ENCODE peak calls at places on chromosomes 2 and 18, in seven cellular contexts. S is psoas muscle, W is heart left ventricle, M is uterus, K is transverse colon, P is thoracic aorta, E is DND-41. R is an unnamed sample. For H3K36me3, the result is how much of the 10 kb centered on the place peaks cover.

GRCh38 chr18:13379062-13379800 is 160.7 kb downstream of the LDLRAD4 start:
- DNase-seq in E (no peak), P (no peak), S (no peak), W (no peak), M (no peak), K (no peak), R (no peak)

GRCh38 chr2:150610670-150611279 is 123.3 kb upstream of the RND3 start:
- DNase-seq in S (no peak), E (peak), W (no peak), K (peak), P (no peak), M (no peak), R (no peak)

GRCh38 chr2:36178384-36178783 is 177.2 kb upstream of the CRIM1 start:
- DNase-seq in P (no peak), E (no peak), K (no peak), M (no peak), W (no peak), S (no peak), R (no peak)

GRCh38 chr2:85104228-85104627 is 29.0 kb upstream of the TCF7L1 start:
- DNase-seq in E (no peak), S (no peak), P (no peak), M (no peak), W (no peak), K (no peak), R (no peak)

GRCh38 chr2:37324536-37324785 is 172 bp downstream of the PRKD3 start:
- DNase-seq in S (peak), P (peak), W (peak), K (peak), E (no peak), M (peak), R (no peak)

GRCh38 chr2:12679550-12680072 is 37.1 kb upstream of the TRIB2 start:
- DNase-seq in M (no peak), P (no peak), S (no peak), W (no peak), E (no peak), K (no peak), R (no peak)

GRCh38 chr18:48816554-48816953 is 134.2 kb downstream of the SMAD7 start:
- DNase-seq in S (peak), M (peak), K (peak), W (no peak), P (no peak), E (no peak), R (no peak)

GRCh38 chr2:198012025-198012424 is 207.6 kb downstream of the PLCL1 start:
- DNase-seq in M (no peak), P (no peak), E (no peak), K (no peak), W (no peak), S (no peak), R (no peak)

GRCh38 chr2:40281021-40281940 is 170.6 kb downstream of the SLC8A1 start:
- DNase-seq in E (no peak), W (peak), P (no peak), S (no peak), M (no peak), K (no peak), R (no peak)

GRCh38 chr2:199379251-199379650 is 78.5 kb downstream of the SATB2 start:
- DNase-seq in M (no peak), K (no peak), E (no peak), P (no peak), W (no peak), S (no peak), R (no peak)

GRCh38 chr2:3127279-3127690 is 250.3 kb downstream of the EIPR1 start:
- DNase-seq in E (no peak), W (no peak), M (no peak), K (no peak), S (no peak), P (no peak), R (peak)

GRCh38 chr2:54520687-54521086 is 64.6 kb downstream of the SPTBN1 start:
- DNase-seq in K (no peak), M (no peak), S (no peak), E (no peak), W (no peak), P (no peak), R (no peak)

DNA sequence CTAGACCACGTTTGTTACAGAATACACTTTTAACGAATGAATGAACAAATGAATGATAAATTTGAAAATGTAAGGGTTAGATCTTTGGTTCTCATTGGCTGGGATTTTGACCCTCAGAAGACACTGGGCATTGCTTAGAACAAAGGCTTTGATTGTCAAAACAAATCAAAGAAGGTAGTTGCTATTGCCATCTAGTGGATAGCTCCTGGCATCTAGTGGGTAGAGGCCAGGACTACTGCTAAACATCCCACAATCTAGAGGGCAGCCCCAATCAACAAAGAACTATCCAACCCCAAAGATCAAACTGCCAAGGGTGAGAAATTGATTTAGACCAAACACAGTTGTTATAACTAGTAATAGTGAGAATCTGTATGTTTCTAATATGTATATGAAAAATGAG is 552.3 kb downstream of the KCNJ3 start:
- DNase-seq in K (no peak), M (no peak), W (no peak), E (no peak), S (no peak), P (no peak), R (peak)
- H3K27ac ChIP-seq in K (no peak), M (no peak), W (no peak), E (no peak), S (no peak), P (no peak), R (no peak)

GRCh38 chr2:201144101-201145051 is 28.4 kb downstream of the CFLAR start:
- DNase-seq in M (no peak), E (no peak), K (no peak), W (no peak), P (no peak), S (no peak), R (no peak)
- H3K36me3 ChIP-seq in M (under half), E (under half), K (under half), W (half or more), P (under half), S (under half), R (under half)

GRCh38 chr2:95271381-95271971 is 2.8 kb upstream of the PROM2 start:
- DNase-seq in P (no peak), K (no peak), M (no peak), S (peak), E (no peak), W (peak), R (no peak)
- H3K4me3 ChIP-seq in P (no peak), K (no peak), M (no peak), S (no peak), E (no peak), W (no peak), R (no peak)

GRCh38 chr2:27507293-27507692 is 10.7 kb downstream of the GCKR start:
- DNase-seq in S (no peak), M (no peak), E (no peak), P (no peak), K (no peak), W (no peak), R (no peak)
- H3K27ac ChIP-seq in S (no peak), M (no peak), E (no peak), P (no peak), K (no peak), W (no peak), R (no peak)

DNA sequence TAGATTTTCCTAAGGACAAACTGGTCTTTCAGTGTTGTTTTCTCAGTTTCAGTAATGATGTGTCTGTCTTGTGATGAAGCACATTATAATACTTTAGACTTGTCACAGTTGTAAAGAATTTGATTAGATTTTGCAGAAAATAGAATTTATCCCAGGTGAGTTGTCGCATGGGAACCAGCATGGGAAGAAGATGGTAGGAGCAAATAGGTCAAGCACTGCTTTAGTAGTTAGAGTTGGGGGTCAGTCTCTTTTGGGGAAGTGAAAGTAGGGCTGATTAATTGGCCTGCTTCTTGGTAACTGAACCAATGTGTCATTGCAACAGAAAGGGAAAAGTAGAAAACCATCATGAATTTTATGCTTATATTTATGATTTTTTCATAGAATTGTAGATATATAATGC is 153.2 kb upstream of the MYO3B start:
- DNase-seq in E (no peak), K (no peak), M (no peak), P (no peak), S (no peak), W (no peak), R (no peak)
- H3K36me3 ChIP-seq in E (under half), K (under half), M (under half), P (under half), S (under half), W (under half), R (under half)

GRCh38 chr2:72147303-72147970 is at the start of gene CYP26B1:
- DNase-seq in M (peak), P (no peak), S (peak), K (no peak), W (peak), E (no peak), R (no peak)
- H3K4me3 ChIP-seq in M (no peak), P (peak), S (peak), K (peak), W (peak), E (no peak), R (peak)

DNA sequence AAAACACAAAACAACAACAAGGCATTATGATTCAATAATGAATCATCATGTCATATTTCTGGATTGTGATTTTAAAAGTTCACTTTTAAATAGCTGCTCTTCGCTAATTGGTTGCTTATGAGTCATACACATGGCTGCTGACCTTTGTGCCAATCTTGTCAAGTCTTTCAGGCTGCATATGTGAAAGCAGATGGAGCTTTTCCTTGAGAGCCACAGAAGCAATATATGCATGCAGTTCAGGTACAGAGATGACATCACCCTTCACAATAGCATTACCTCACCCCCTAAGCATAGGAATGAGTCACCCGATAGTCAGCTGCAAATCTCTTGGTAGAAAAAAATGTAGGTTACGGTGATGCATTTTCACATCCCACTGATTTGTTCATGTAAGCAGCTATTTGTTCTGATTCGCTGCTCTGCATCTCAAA is 27.2 kb downstream of the EIF2AK3 start:
- DNase-seq in K (peak), P (no peak), E (no peak), M (no peak), S (no peak), W (peak), R (no peak)
- H3K27ac ChIP-seq in K (peak), P (peak), E (no peak), M (peak), S (peak), W (peak), R (no peak)

GRCh38 chr2:69356471-69356870 is 30.6 kb downstream of the GFPT1 start:
- DNase-seq in E (no peak), K (no peak), M (no peak), S (no peak), P (no peak), W (no peak), R (no peak)

GRCh38 chr2:69348781-69349180 is 38.2 kb downstream of the GFPT1 start:
- DNase-seq in M (no peak), W (no peak), S (no peak), K (no peak), P (no peak), E (no peak), R (no peak)

GRCh38 chr2:69358914-69359313 is 28.1 kb downstream of the GFPT1 start:
- DNase-seq in M (no peak), S (no peak), W (no peak), P (no peak), K (no peak), E (no peak), R (peak)

GRCh38 chr2:69353360-69353759 is 33.7 kb downstream of the GFPT1 start:
- DNase-seq in M (no peak), W (no peak), P (no peak), S (no peak), E (no peak), K (no peak), R (no peak)
- H3K36me3 ChIP-seq in M (under half), W (half or more), P (under half), S (under half), E (half or more), K (under half), R (half or more)

DNA sequence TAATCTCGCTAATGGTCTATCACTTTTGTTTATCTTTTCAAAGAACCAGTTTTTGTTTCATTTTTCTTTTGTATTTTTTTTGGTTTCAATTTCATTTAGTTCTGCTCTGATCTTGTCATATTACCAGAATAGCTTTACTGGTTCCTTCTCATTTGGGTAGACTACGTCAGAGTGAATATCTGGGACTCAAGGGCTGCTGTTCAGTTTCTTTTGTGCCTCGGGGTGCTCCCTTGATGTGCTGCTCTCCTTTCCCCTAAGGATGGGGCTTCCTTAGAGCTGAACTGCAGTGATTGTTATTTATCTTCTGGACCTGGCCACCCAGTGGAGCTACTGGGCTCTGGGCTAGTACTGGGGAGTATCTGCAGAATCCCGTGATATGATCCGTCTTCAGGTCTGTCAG is 29.3 kb upstream of the IL1RN start:
- DNase-seq in E (no peak), W (no peak), M (no peak), S (no peak), K (no peak), P (no peak), R (no peak)
- H3K4me3 ChIP-seq in E (no peak), W (no peak), M (no peak), S (no peak), K (no peak), P (no peak), R (no peak)

GRCh38 chr2:42897386-42897785 is 105.0 kb upstream of the HAAO start:
- DNase-seq in S (no peak), W (no peak), E (no peak), P (no peak), M (no peak), K (no peak), R (no peak)
- H3K27ac ChIP-seq in S (no peak), W (no peak), E (no peak), P (peak), M (peak), K (no peak), R (no peak)